ENCODE peak calls at places on chromosome 21, in four cellular contexts. T is stimulated activated CD8-positive, alpha-beta memory T cell treated with anti-CD3 and anti-CD28 coated beads, Interleukin-2, amount 100 ng/mL, for 48 hours; Q is CD8-positive, alpha-beta memory T cell; R is cardiac fibroblast. E is an unnamed sample.
A peak's percentile ranks its signal among the peaks of the same experiment; 100 is the strongest.

GRCh38 chr21:38818336-38818723 is 12.6 kb downstream of the ETS2 start:
- DNase-seq in T (no peak), Q (no peak), R (no peak), E (no peak)

GRCh38 chr21:33848252-33848953 is 67.2 kb downstream of the ATP5PO start:
- DNase-seq in R (no peak), T (no peak), Q (no peak), E (no peak)

GRCh38 chr21:45595574-45596295 is 47.8 kb upstream of the PCBP3 start:
- DNase-seq in Q (no peak), R (no peak), T (no peak), E (no peak)

GRCh38 chr21:33993286-33994231 is 78.0 kb upstream of the ATP5PO start:
- DNase-seq in R (no peak), T (no peak), Q (no peak), E (no peak)

GRCh38 chr21:34912022-34912933 is 136.8 kb downstream of the RUNX1 start:
- DNase-seq in R (no peak), Q (no peak), T (no peak), E (no peak)

GRCh38 chr21:44011774-44012473 is at the start of gene TRAPPC10:
- DNase-seq in Q (peak; percentile 76), T (peak; percentile 79), R (peak; percentile 79), E (peak; percentile 93)

GRCh38 chr21:25887166-25887565 is 152.4 kb downstream of the GABPA start:
- DNase-seq in R (peak; percentile 31), T (no peak), Q (no peak), E (no peak)

GRCh38 chr21:38958940-38959685 is 153.4 kb downstream of the ETS2 start:
- DNase-seq in R (peak; percentile 95), Q (no peak), T (no peak), E (no peak)

GRCh38 chr21:39430457-39430856 is 15.1 kb downstream of the LCA5L start:
- DNase-seq in T (no peak), Q (no peak), R (no peak), E (no peak)

GRCh38 chr21:44711327-44712202 is at the start of gene TSPEAR:
- DNase-seq in Q (no peak), T (no peak), R (no peak), E (no peak)

GRCh38 chr21:44999428-44999971 is 59.7 kb downstream of the SLX9 start:
- DNase-seq in R (no peak), T (no peak), Q (no peak), E (no peak)

GRCh38 chr21:35886887-35887286 is 173.4 kb downstream of the SETD4 start:
- DNase-seq in R (no peak), T (no peak), Q (no peak), E (no peak)

GRCh38 chr21:43287111-43287973 is 118.5 kb downstream of the CRYAA start:
- DNase-seq in T (no peak), Q (no peak), R (no peak), E (no peak)

GRCh38 chr21:38973552-38973951 is 167.8 kb downstream of the ETS2 start:
- DNase-seq in Q (no peak), R (no peak), T (no peak), E (no peak)

GRCh38 chr21:32088471-32088870 is 190.4 kb downstream of the MIS18A start:
- DNase-seq in T (no peak), R (no peak), Q (no peak), E (no peak)

GRCh38 chr21:31663584-31664249 is 4.2 kb downstream of the SOD1 start:
- DNase-seq in R (no peak), T (no peak), Q (no peak), E (no peak)

GRCh38 chr21:36134820-36135390 is at the start of gene CBR3:
- DNase-seq in T (peak; percentile 48), R (peak; percentile 61), Q (peak; percentile 22), E (peak; percentile 33)

GRCh38 chr21:16695074-16695473 is 817.8 kb upstream of the CXADR start:
- DNase-seq in Q (no peak), R (no peak), T (no peak), E (no peak)

GRCh38 chr21:36929622-36930021 is 36.8 kb downstream of the HLCS start:
- DNase-seq in R (no peak), T (no peak), Q (no peak), E (peak; percentile 12)

GRCh38 chr21:42739061-42739931 is 85.9 kb downstream of the PDE9A start:
- DNase-seq in R (peak; percentile 58), T (no peak), Q (no peak), E (no peak)

GRCh38 chr21:15534450-15534886 is 195.3 kb upstream of the USP25 start:
- DNase-seq in Q (no peak), T (no peak), R (no peak), E (no peak)

GRCh38 chr21:39055167-39055767 is 128.0 kb downstream of the PSMG1 start:
- DNase-seq in T (no peak), R (no peak), Q (no peak), E (no peak)

GRCh38 chr21:31220567-31220966 is 123.5 kb downstream of the TIAM1 start:
- DNase-seq in T (no peak), R (peak; percentile 73), Q (no peak), E (peak; percentile 56)

GRCh38 chr21:37082856-37083611 is 10.0 kb downstream of the TTC3 start:
- DNase-seq in Q (no peak), T (no peak), R (no peak), E (no peak)

GRCh38 chr21:35222541-35222941 is 173.4 kb upstream of the RUNX1 start:
- DNase-seq in T (no peak), Q (no peak), R (no peak), E (no peak)

GRCh38 chr21:24259241-24259640 is 1348.0 kb downstream of the MRPL39 start:
- DNase-seq in R (peak; percentile 7), T (no peak), Q (no peak), E (no peak)

GRCh38 chr21:46618738-46619369 is 14.0 kb upstream of the S100B start:
- DNase-seq in Q (no peak), T (no peak), R (peak; percentile 27), E (no peak)

GRCh38 chr21:28375708-28376385 is 616.8 kb downstream of the LTN1 start:
- DNase-seq in T (no peak), R (peak; percentile 88), Q (no peak), E (no peak)

GRCh38 chr21:45864436-45864835 is 117.1 kb upstream of the COL6A1 start:
- DNase-seq in R (peak; percentile 62), T (no peak), Q (no peak), E (no peak)

GRCh38 chr21:36022704-36023103 is 37.6 kb downstream of the SETD4 start:
- DNase-seq in T (no peak), Q (no peak), R (no peak), E (no peak)

GRCh38 chr21:41307219-41307618 is 9.4 kb upstream of the FAM3B start:
- DNase-seq in Q (no peak), T (no peak), R (no peak), E (no peak)

E was measured in midbrain.